ENCODE peak calls at places on chromosomes 12 and 14, in seven cellular contexts. Q is mesenchymal stem cell, P is colonic mucosa, V is upper lobe of left lung, B is tibial nerve, I is A549, T is left ventricle myocardium inferior. G is an unnamed sample.
A peak's percentile ranks its signal among the peaks of the same experiment; 100 is the strongest.

GRCh38 chr12:97943359-97943758 is 480.8 kb downstream of the RMST start:
- DNase-seq in T (no peak), V (no peak), Q (no peak), B (no peak), I (no peak), P (no peak), G (no peak)

GRCh38 chr14:91796622-91797347 is 64.9 kb upstream of the CATSPERB start:
- DNase-seq in I (no peak), Q (no peak), B (no peak), T (no peak), P (no peak), V (no peak), G (no peak)

GRCh38 chr12:93785262-93786010 is 108.3 kb downstream of the CRADD start:
- DNase-seq in Q (peak; percentile 90), V (peak; percentile 79), P (no peak), T (no peak), I (peak; percentile 96), B (no peak), G (no peak)

GRCh38 chr12:95303476-95303875 is 85.9 kb downstream of the VEZT start:
- DNase-seq in Q (no peak), T (no peak), V (no peak), I (no peak), P (no peak), B (no peak), G (no peak)

GRCh38 chr12:62683724-62684501 is 217.3 kb downstream of the MON2 start:
- DNase-seq in B (peak; percentile 50), Q (no peak), V (no peak), I (no peak), P (peak; percentile 28), T (peak; percentile 63), G (peak; percentile 17)

GRCh38 chr12:14332482-14332881 is 33.0 kb upstream of the ATF7IP start:
- DNase-seq in I (no peak), V (no peak), B (no peak), P (no peak), Q (no peak), T (no peak), G (no peak)

GRCh38 chr14:67569011-67569650 is 30.9 kb downstream of the PIGH start:
- DNase-seq in Q (no peak), V (no peak), T (no peak), I (no peak), P (no peak), B (no peak), G (no peak)

GRCh38 chr12:96237465-96238077 is 43.4 kb downstream of the ELK3 start:
- DNase-seq in T (peak; percentile 59), B (no peak), V (peak; percentile 66), Q (peak; percentile 94), I (no peak), P (peak; percentile 29), G (no peak)

GRCh38 chr12:10189653-10190052 is 10.8 kb downstream of the TMEM52B start:
- DNase-seq in B (no peak), I (no peak), V (no peak), T (peak; percentile 28), Q (peak; percentile 60), P (no peak), G (no peak)

GRCh38 chr12:130162267-130162666 is at the start of gene FZD10:
- DNase-seq in P (peak; percentile 41), V (peak; percentile 19), T (peak; percentile 47), Q (peak; percentile 13), B (no peak), I (no peak), G (peak; percentile 51)

GRCh38 chr12:10304161-10304574 is 3.5 kb upstream of the KLRD1 start:
- DNase-seq in B (no peak), P (no peak), Q (peak; percentile 98), I (no peak), T (no peak), V (no peak), G (no peak)

GRCh38 chr14:24885410-24885913 is 164.5 kb downstream of the STXBP6 start:
- DNase-seq in P (no peak), Q (no peak), I (no peak), B (no peak), V (no peak), T (no peak), G (no peak)

GRCh38 chr12:90628213-90628612 is 326.8 kb downstream of the CCER1 start:
- DNase-seq in B (no peak), P (no peak), V (no peak), Q (no peak), I (no peak), T (no peak), G (no peak)

GRCh38 chr12:109592195-109592904 is 18.8 kb downstream of the MVK start:
- DNase-seq in I (no peak), P (no peak), B (no peak), T (peak; percentile 68), Q (no peak), V (no peak), G (no peak)

GRCh38 chr12:109592905-109593272 is 19.3 kb downstream of the MVK start:
- DNase-seq in T (peak; percentile 26), Q (no peak), P (no peak), V (no peak), B (no peak), I (no peak), G (no peak)

GRCh38 chr12:109595321-109595902 is 21.8 kb downstream of the MVK start:
- DNase-seq in V (peak; percentile 31), T (no peak), Q (no peak), P (no peak), B (no peak), I (no peak), G (no peak)

GRCh38 chr12:109596418-109597244 is 23.0 kb downstream of the MVK start:
- DNase-seq in B (no peak), I (no peak), T (no peak), V (no peak), P (no peak), Q (no peak), G (no peak)

DNA sequence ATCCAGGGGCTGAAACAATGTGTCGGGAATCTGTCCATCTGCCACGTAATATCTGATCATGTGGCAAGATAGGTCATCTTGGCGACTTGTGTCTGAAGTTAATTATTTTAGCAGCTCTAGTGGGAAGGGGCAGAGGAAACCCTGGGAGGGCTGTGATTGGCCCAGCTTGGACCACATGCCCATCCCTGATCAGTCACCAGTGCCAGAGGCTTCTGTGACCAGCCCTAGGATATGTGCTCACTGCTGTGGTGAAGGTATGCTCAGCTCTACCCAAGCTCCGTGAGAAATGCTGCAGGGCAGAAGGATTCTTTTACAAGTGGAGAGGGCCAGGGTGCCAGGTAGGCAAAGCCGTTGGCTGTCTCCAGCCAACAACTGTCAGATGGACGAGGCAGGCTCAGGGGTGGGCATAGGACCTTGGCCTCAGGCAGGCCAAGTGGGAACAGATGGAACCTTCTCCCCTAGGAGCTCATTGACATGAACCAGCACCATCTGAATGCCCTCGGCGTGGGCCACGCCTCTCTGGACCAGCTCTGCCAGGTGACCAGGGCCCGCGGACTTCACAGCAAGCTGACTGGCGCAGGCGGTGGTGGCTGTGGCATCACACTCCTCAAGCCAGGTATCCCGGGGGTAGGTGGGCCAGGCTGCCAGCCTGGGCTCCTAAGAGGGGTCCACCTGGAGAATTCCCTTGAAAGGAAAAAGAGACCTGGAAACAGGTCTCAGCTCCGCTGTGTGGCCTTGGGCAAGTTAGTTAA is 21.1 kb downstream of the MVK start:
- DNase-seq in T (no peak), I (no peak), Q (no peak), V (no peak), B (no peak), P (no peak), G (no peak)
- H3K4me3 ChIP-seq in T (no peak overlapping the region), I (no peak overlapping the region), Q (no peak overlapping the region), V (no peak overlapping the region), B (no peak overlapping the region), P (no peak overlapping the region), G (no peak overlapping the region)

GRCh38 chr12:38144049-38144448 is 172.5 kb upstream of the ALG10B start:
- DNase-seq in P (no peak), B (no peak), T (no peak), Q (no peak), I (no peak), V (no peak), G (no peak)

GRCh38 chr12:38141861-38142260 is 174.7 kb upstream of the ALG10B start:
- DNase-seq in Q (no peak), B (no peak), P (no peak), T (no peak), I (no peak), V (no peak), G (no peak)

GRCh38 chr12:38144601-38145436 is 171.8 kb upstream of the ALG10B start:
- DNase-seq in T (no peak), Q (no peak), P (no peak), B (no peak), I (peak; percentile 17), V (no peak), G (no peak)

GRCh38 chr12:38141239-38141638 is 175.3 kb upstream of the ALG10B start:
- DNase-seq in B (no peak), I (no peak), V (no peak), T (no peak), Q (no peak), P (no peak), G (no peak)

GRCh38 chr12:38142974-38143373 is 173.6 kb upstream of the ALG10B start:
- DNase-seq in B (no peak), Q (no peak), P (no peak), V (no peak), I (peak; percentile 42), T (no peak), G (peak; percentile 5)
- H3K9me3 ChIP-seq in B (peaks cover 22% of the 10 kb centered on the region), Q (peaks cover 4% of the 10 kb centered on the region), P (no peaks in the 10 kb centered on the region), V (no peaks in the 10 kb centered on the region), I (peaks cover 18% of the 10 kb centered on the region), T (peaks cover 21% of the 10 kb centered on the region), G (peaks cover 9% of the 10 kb centered on the region)

GRCh38 chr12:2263921-2264320 is 211.1 kb downstream of the CACNA1C start:
- DNase-seq in Q (no peak), T (no peak), B (no peak), P (no peak), I (no peak), V (no peak), G (no peak)
- H3K4me1 ChIP-seq in Q (peaks cover 52% of the 10 kb centered on the region), T (peaks cover 100% of the 10 kb centered on the region), B (no peaks in the 10 kb centered on the region), P (no peaks in the 10 kb centered on the region), I (no peaks in the 10 kb centered on the region), V (peaks cover 8% of the 10 kb centered on the region), G (peaks cover 12% of the 10 kb centered on the region)

GRCh38 chr14:21652209-21652808 is 1.3 kb upstream of the OR4E2 start:
- DNase-seq in Q (no peak), B (no peak), T (no peak), P (peak; percentile 67), I (no peak), V (no peak), G (peak; percentile 34)

GRCh38 chr14:21656980-21657379 is 3.3 kb downstream of the OR4E2 start:
- DNase-seq in B (no peak), P (no peak), V (no peak), Q (no peak), I (no peak), T (no peak), G (no peak)

GRCh38 chr14:21654215-21654614 is 580 bp downstream of the OR4E2 start:
- DNase-seq in P (no peak), B (no peak), I (no peak), V (no peak), Q (no peak), T (no peak), G (no peak)

DNA sequence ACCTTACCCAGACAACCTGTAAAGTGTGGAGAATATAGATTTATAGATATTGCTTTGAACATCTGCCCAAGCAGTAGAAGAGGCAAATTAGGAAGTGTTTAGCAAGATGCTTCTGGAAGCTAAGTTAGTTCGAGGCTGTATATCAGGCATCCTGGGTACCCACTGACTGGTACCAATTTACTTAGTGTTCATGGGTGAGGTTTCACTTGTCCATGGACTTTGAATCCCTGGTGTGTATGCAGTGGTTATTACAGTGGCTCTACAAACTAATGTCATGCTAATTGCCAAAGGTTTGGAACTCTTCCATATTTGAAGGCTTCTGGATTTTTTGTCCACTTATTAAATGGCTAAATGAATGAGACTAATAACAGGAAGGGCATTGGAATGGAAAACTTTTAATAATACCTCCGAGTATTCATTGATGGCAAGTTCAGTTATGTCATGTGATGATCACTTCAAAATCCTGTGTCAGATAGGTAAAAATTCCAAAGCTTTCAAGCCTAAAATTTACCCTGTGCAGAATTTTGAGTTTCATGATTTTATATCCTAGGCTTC is at the start of gene OR4E2:
- DNase-seq in I (no peak), T (no peak), P (peak; percentile 25), Q (no peak), B (no peak), V (no peak), G (no peak)
- H3K4me3 ChIP-seq in I (no peak within 1 kb of the TSS), T (no peak within 1 kb of the TSS), P (no peak within 1 kb of the TSS), Q (no peak within 1 kb of the TSS), B (no peak within 1 kb of the TSS), V (no peak within 1 kb of the TSS), G (no peak within 1 kb of the TSS)